ENCODE peak calls at places on chromosomes 4 and X, in four cellular contexts. V is tibial nerve, O is foreskin fibroblast, F is fibroblast of lung. I is an unnamed sample.

GRCh38 chr4:134045411-134045810 is 156.2 kb downstream of the PABPC4L start:
- DNase-seq in V (no peak), O (no peak), F (no peak), I (no peak)

GRCh38 chrX:83101961-83102360 is 406.1 kb upstream of the POU3F4 start:
- DNase-seq in V (no peak), O (no peak), F (no peak), I (no peak)

GRCh38 chr4:15774020-15774420 is 4.1 kb upstream of the CD38 start:
- DNase-seq in V (no peak), O (no peak), F (no peak), I (no peak)

GRCh38 chr4:72569719-72570235 is 756 bp upstream of the ADAMTS3 start:
- DNase-seq in V (peak), O (no peak), F (peak), I (no peak)

GRCh38 chrX:110852180-110852579 is 56.6 kb upstream of the CHRDL1 start:
- DNase-seq in V (no peak), O (peak), F (peak), I (no peak)

GRCh38 chr4:140260227-140260626 is 106.2 kb upstream of the MAML3 start:
- DNase-seq in V (no peak), O (peak), F (peak), I (no peak)

GRCh38 chrX:71143508-71143907 is 1.1 kb upstream of the NLGN3 start:
- DNase-seq in V (peak), O (peak), F (peak), I (no peak)

GRCh38 chr4:147590249-147590920 is 26.8 kb upstream of the TMEM184C start:
- DNase-seq in V (peak), O (peak), F (peak), I (peak)

GRCh38 chr4:169064281-169064680 is 54.2 kb upstream of the CBR4 start:
- DNase-seq in V (no peak), O (peak), F (no peak), I (no peak)

GRCh38 chr4:86838141-86838540 is 11.0 kb downstream of the SLC10A6 start:
- DNase-seq in V (no peak), O (no peak), F (no peak), I (no peak)

GRCh38 chr4:155590751-155591150 is 75.9 kb upstream of the GUCY1A1 start:
- DNase-seq in V (no peak), O (no peak), F (no peak), I (no peak)

GRCh38 chrX:122421434-122422121 is 762.5 kb upstream of the GRIA3 start:
- DNase-seq in V (no peak), O (no peak), F (no peak), I (no peak)

GRCh38 chr4:54102747-54103146 is 2.8 kb downstream of the GSX2 start:
- DNase-seq in V (no peak), O (no peak), F (no peak), I (no peak)

GRCh38 chr4:121642292-121642691 is 54.5 kb downstream of the ANXA5 start:
- DNase-seq in V (no peak), O (no peak), F (peak), I (no peak)

GRCh38 chrX:29530520-29530919 is 684.8 kb upstream of the MAGEB2 start:
- DNase-seq in V (no peak), O (peak), F (peak), I (no peak)

GRCh38 chr4:168514249-168514852 is 17.5 kb downstream of the PALLD start:
- DNase-seq in V (no peak), O (no peak), F (peak), I (no peak)

GRCh38 chr4:74428278-74428677 is 16.7 kb upstream of the AREG start:
- DNase-seq in V (no peak), O (no peak), F (no peak), I (no peak)

GRCh38 chr4:126344472-126344871 is 1029.7 kb downstream of the FAT4 start:
- DNase-seq in V (no peak), O (no peak), F (no peak), I (no peak)

GRCh38 chr4:56435748-56436442 is at the start of gene PAICS:
- DNase-seq in V (peak), O (peak), F (peak), I (peak)
- TF ChIP-seq CTCF in V (no peak), O (no peak), F (no peak), I (no peak)

DNA sequence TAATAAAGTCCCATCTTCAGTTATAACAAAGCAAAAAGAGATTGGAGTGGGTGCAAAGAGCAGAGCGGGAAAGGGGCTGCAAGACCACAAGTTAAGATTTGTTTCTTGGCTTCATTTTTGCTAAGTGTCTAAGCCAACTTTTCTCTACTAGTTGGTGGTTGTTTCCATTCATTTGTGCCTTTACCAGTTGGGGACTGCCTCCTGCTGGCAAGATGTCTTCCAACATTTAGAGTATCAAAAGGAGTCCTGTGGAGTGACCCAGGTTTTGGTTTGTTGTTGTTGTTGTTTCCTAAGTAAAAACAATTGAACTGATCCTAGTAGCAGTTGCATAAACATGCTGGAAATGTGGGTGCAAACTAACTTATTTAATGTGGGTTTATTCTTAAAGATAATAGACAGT is 121.1 kb downstream of the SPATA18 start:
- DNase-seq in V (no peak), O (no peak), F (no peak), I (no peak)
- TF ChIP-seq CTCF in V (no peak), O (peak), F (peak), I (peak)

DNA sequence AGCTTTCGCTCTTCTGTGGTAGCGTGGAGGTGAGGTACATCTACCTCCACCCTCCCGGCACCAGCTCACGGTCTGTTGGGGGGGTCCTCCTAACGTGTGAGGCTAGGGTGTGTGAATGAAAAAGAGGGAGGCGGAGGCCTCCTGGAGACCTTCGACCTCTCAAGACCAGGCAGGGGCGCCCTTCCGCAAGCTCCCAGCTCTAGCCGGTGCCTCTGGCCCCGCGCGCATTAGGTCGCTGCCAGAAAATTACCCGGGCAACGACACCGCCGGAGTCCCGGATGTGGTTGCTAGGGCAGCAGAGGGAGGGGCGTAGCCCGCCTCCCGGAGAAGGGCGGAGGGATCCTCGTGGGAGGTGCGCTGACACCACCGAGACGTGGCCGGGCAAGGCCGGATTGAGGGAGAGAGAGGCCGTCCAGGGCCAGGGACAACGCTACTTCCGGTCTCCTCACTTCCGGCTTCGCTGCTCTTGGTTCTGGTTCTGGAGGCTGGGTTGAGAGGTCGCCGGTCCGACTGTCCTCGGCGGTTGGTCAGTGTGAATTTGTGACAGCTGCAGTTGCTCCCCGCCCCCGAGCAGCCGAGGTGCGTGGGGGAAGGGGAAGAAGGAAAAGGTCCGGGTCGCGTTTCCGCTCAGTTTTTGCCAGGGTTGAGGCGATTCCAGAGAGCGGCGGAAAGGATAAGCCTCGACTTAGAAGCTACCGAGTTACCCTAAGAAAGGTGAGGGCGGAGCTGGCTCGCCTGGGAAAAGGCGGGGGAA is at the start of the genes ARFIP1 and TIGD4:
- DNase-seq in V (peak), O (peak), F (peak), I (peak)
- TF ChIP-seq CTCF in V (peak), O (no peak), F (peak), I (peak)

GRCh38 chr4:17168571-17168970 is 270.1 kb upstream of the LDB2 start:
- DNase-seq in V (no peak), O (peak), F (peak), I (peak)

GRCh38 chr4:17174751-17175150 is 276.3 kb upstream of the LDB2 start:
- DNase-seq in V (no peak), O (no peak), F (no peak), I (no peak)

GRCh38 chr4:17169699-17170098 is 271.3 kb upstream of the LDB2 start:
- DNase-seq in V (no peak), O (no peak), F (no peak), I (no peak)

DNA sequence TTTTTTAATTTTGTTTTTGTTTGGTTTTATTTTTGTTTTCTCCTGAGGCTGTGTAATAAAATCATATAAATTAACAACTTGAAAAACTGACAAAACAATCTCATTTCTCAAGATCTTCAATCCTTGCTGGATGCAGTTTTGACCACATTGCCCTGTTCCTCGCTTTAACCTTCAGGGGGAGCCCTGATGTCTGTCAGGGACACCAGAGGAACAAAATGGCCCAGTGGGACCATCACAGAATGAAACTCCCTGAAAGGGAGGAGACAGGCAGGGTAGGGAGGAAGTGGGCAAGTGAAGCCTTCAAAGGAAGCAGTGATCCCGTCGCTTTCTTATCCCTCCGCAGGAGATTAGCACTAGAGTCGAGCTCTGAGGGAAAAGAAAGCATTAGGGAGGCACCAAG is 274.9 kb upstream of the LDB2 start:
- DNase-seq in V (no peak), O (no peak), F (no peak), I (no peak)
- TF ChIP-seq CTCF in V (no peak), O (peak), F (peak), I (peak)

GRCh38 chrX:65035451-65035779 is 59.2 kb upstream of the ZC4H2 start:
- DNase-seq in V (peak), O (peak), F (peak), I (no peak)

GRCh38 chrX:65034292-65034640 is 58.0 kb upstream of the ZC4H2 start:
- DNase-seq in V (no peak), O (no peak), F (no peak), I (no peak)

GRCh38 chrX:65034641-65035450 is 58.6 kb upstream of the ZC4H2 start:
- DNase-seq in V (peak), O (peak), F (peak), I (peak)
- TF ChIP-seq CTCF in V (peak), O (peak), F (peak), I (peak)

GRCh38 chr4:152401424-152401823 is 134.5 kb downstream of the FBXW7 start:
- DNase-seq in V (no peak), O (no peak), F (no peak), I (no peak)
- TF ChIP-seq CTCF in V (no peak), O (no peak), F (no peak), I (peak)

GRCh38 chrX:42432552-42432951 is 345.4 kb downstream of the PPP1R2C start:
- DNase-seq in V (no peak), O (no peak), F (no peak), I (no peak)

GRCh38 chrX:42442745-42443144 is 335.2 kb downstream of the PPP1R2C start:
- DNase-seq in V (no peak), O (no peak), F (no peak), I (no peak)

GRCh38 chrX:42437211-42437610 is 340.8 kb downstream of the PPP1R2C start:
- DNase-seq in V (no peak), O (no peak), F (no peak), I (no peak)
- TF ChIP-seq CTCF in V (no peak), O (no peak), F (no peak), I (no peak)

DNA sequence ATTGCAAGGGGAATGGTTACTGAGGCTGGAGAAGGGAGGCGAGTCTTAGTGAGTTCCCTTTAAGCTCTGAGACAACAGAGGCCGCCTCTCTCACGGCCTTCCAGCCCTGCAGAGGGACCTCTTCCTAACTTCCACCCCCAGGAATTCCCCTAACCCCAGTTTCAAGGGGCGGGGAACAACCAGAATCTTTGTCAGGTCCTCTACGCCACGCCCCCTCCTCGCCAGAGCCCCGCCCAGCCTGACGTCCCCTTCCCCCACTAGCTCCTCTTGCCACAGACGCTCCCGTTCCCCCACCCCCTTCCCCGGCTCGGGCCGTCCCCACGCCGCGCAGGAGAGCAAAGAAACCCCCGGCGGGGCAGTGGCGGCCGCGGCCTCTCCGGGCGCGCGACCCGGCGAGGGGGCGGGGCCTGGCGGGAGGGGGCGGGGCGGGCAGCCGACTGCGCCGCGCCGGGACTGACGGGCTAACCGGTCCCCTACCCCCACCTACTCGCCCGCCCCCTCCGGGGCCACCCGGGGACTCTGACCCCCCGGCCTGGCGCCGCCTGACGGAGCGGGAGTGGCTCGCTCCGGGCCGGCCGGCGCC is 12.2 kb upstream of the TMEM156 start:
- DNase-seq in V (peak), O (peak), F (peak), I (no peak)
- TF ChIP-seq CTCF in V (no peak), O (no peak), F (no peak), I (no peak)